ENCODE peak calls at places on chromosomes 3 and 15, in four cellular contexts. G is heart left ventricle, Q is breast epithelium, I is IMR-90. H is an unnamed sample.

GRCh38 chr15:83612226-83612625 is 41.7 kb upstream of the ADAMTSL3 start:
- DNase-seq in G (peak), Q (no peak), I (no peak), H (no peak)

GRCh38 chr3:146466596-146466995 is 2.8 kb downstream of the PLSCR2 start:
- DNase-seq in I (peak), Q (no peak), G (no peak), H (no peak)

GRCh38 chr3:14538451-14539088 is 1.6 kb downstream of the GRIP2 start:
- DNase-seq in I (no peak), G (peak), Q (no peak), H (no peak)

GRCh38 chr3:13072239-13073041 is 789 bp downstream of the IQSEC1 start:
- DNase-seq in Q (peak), G (peak), I (peak), H (no peak)

GRCh38 chr3:142467738-142468137 is 19.9 kb upstream of the XRN1 start:
- DNase-seq in G (no peak), I (no peak), Q (no peak), H (no peak)

GRCh38 chr15:62639432-62639831 is 403.1 kb upstream of the TPM1 start:
- DNase-seq in I (no peak), G (no peak), Q (no peak), H (no peak)

GRCh38 chr3:158718490-158719170 is 13.6 kb downstream of the RARRES1 start:
- DNase-seq in I (peak), G (no peak), Q (no peak), H (no peak)

GRCh38 chr3:125054436-125055164 is 1.2 kb downstream of the HEG1 start:
- DNase-seq in Q (no peak), G (peak), I (peak), H (no peak)

GRCh38 chr3:16945330-16945729 is 60.6 kb downstream of the PLCL2 start:
- DNase-seq in G (no peak), Q (no peak), I (peak), H (no peak)

GRCh38 chr3:51932471-51933370 is 9.0 kb downstream of the RRP9 start:
- DNase-seq in Q (no peak), I (no peak), G (no peak), H (peak)
- TF ChIP-seq POLR2A in Q (no peak), I (no peak), G (no peak), H (no peak)

DNA sequence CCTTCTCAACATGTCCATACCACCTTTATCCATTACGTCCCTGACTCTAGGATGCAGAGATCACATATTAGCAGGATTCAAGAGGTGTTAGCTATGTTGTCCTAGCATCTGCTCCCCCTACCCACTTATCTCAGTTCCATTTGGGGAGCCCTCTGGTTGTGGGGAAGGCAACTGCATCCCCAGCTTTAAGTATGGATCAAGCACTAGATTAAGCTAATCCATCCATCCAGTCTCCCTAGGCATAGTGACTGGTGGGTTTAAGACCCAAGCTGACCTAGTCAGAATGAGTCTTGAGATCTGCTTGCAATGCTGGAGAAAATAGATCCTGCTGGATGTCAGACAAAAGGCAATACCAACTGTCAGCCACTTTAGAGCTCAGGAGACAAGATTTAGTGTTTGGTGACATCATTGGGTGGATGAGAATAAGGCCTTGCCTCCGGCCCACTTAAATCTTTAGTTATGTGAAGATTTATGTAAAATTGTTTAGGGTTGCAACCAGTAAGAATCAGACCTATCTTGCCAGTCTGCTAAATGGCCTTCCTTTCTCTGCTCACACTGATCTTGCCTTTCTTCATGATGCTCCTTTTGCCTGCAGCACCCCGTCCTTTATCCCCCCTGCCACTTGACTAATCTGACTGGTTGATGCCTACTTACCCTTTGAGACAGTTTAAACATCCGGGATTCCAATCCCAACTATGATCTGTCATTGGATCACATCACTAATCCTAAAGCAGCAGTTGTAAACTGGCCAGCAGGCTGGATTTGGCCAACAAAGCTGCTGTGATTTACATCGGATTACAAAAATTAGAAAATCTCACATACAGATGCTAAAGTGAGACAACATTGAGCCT is 2.1 kb upstream of the ISY1 start:
- DNase-seq in I (no peak), Q (no peak), G (no peak), H (no peak)
- H3K4me3 ChIP-seq in I (no peak), Q (no peak), G (no peak), H (no peak)

GRCh38 chr3:105367406-105368213 is 901 bp downstream of the ALCAM start:
- DNase-seq in Q (peak), G (peak), I (peak), H (peak)

GRCh38 chr3:105367063-105367405 is 325 bp downstream of the ALCAM start:
- DNase-seq in G (peak), Q (no peak), I (no peak), H (peak)

GRCh38 chr3:105368575-105369500 is 2.1 kb downstream of the ALCAM start:
- DNase-seq in Q (peak), I (peak), G (peak), H (peak)

GRCh38 chr3:105366302-105367062 is at the start of gene ALCAM:
- DNase-seq in Q (peak), I (peak), G (peak), H (peak)

DNA sequence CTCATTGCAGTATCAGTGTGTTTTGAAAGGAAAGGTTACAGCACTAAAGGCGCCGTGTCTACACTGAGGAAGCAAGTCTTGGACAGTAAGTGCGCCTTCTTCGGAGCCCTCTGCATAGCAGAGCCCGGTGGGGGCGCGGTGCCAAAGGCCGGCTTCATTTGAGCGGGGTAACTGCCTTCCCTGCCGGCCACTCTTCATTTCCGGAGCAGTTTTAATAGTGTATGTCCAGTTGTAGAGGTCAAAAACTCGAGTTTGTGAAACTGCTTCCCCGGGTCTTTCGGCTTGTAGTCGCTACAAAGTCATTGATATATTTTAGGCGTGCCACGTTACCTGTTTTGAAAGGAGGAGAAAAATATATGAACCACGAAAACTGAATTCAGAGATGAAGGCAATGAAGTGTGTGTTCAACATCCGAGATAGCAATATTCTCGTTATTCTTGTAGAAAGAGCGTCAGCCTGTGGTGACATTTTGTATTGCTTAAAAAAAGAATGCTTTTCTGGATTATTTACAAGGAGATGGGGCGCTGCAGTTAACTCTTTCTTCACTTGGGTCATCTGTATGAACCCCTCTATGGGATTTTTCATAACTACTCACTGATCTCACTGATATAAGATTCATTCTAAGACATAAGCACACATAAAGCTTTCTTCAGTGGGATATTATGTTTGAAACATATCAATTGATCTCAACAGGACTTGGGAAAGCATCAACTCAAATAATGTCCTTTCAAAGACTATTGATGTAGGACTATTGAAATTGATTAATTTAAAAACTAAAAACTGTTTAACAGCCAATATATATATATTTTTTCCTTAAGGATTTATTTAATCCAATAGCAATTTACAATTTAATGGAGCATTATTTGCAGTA is 3.0 kb downstream of the ALCAM start:
- DNase-seq in G (peak), I (peak), Q (peak), H (peak)
- TF ChIP-seq POLR2A in G (no peak), I (no peak), Q (no peak), H (no peak)

GRCh38 chr15:74695597-74696397 is at the start of gene EDC3:
- DNase-seq in Q (peak), G (peak), I (peak), H (peak)

GRCh38 chr15:74692327-74692726 is 3.5 kb downstream of the EDC3 start:
- DNase-seq in I (no peak), Q (no peak), G (no peak), H (no peak)

GRCh38 chr15:74696398-74696729 is 540 bp upstream of the EDC3 start:
- DNase-seq in G (no peak), I (no peak), Q (no peak), H (no peak)

GRCh38 chr15:74696808-74697207 is 984 bp upstream of the EDC3 start:
- DNase-seq in I (no peak), Q (no peak), G (no peak), H (no peak)
- H3K4me3 ChIP-seq in I (no peak), Q (peak), G (peak), H (no peak)

DNA sequence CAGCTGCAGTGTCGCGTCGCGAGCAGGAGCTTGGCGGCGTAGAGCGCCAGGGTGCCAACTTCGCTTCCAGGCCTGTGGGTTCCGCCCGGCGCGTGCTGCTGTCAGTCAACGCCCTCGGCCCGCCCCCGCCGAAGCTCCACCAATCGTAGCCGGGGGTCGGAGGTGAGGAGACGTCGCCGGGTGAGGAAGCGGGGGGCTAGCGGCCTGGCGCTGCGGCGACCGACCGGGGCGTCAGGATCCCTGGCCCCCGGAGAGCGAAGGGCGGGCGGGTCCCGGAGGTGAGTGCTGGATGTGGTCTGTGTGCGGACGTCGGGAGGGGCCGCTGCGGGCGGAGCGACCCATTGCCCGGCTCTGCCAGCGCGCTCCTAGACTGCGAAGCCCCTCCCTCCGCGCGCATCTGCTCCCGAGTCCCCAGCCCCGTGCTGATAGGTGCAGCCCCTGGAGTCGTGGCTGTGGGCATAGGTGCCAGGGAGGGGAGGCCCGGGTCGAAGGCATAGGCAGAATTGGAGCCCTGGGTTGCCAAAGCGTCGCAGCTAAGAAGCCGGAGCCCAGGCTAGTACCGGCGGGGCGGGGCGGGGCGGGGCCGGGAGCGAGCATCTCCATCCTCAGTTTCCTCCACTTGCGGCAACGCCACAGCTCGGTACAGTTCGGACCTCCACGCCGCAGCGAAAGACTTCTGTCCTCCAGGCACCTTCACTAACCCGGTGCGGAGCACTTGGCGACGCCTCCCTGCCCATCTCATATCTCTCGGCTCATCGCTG is at the start of gene NXPE3:
- DNase-seq in Q (peak), I (peak), G (peak), H (peak)
- TF ChIP-seq POLR2A in Q (no peak), I (no peak), G (no peak), H (no peak)

GRCh38 chr3:121992601-121993560 is 29.2 kb downstream of the ILDR1 start:
- DNase-seq in I (no peak), G (no peak), Q (no peak), H (no peak)
- H3K4me3 ChIP-seq in I (no peak), G (no peak), Q (no peak), H (no peak)

H was measured in lower leg skin.